ENCODE peak calls at places on chromosome 9, in five cellular contexts. Z is endothelial cell of umbilical vein, B is fibroblast of pulmonary artery, R is AG04450, Q is choroid plexus epithelial cell. S is an unnamed sample.

GRCh38 chr9:16445141-16445920 is 425.1 kb downstream of the BNC2 start:
- DNase-seq in Z (no peak), B (peak; percentile 44), R (no peak), Q (peak; percentile 59), S (peak; percentile 14)

GRCh38 chr9:135990468-135991429 is 29.6 kb upstream of the UBAC1 start:
- DNase-seq in Z (peak; percentile 33), B (peak; percentile 77), R (peak; percentile 53), Q (peak; percentile 79), S (no peak)

GRCh38 chr9:130607640-130608420 is 28.5 kb downstream of the FUBP3 start:
- DNase-seq in Z (no peak), B (peak; percentile 40), R (no peak), Q (peak; percentile 47), S (peak; percentile 10)

GRCh38 chr9:106376689-106377088 is 486.3 kb upstream of the ZNF462 start:
- DNase-seq in Z (no peak), B (no peak), R (no peak), Q (no peak), S (no peak)

GRCh38 chr9:20693068-20693467 is 9.0 kb downstream of the FOCAD start:
- DNase-seq in Z (no peak), B (peak; percentile 38), R (no peak), Q (peak; percentile 47), S (no peak)

GRCh38 chr9:73327149-73327548 is 175.5 kb downstream of the ANXA1 start:
- DNase-seq in Z (no peak), B (no peak), R (no peak), Q (no peak), S (no peak)

GRCh38 chr9:87875839-87876545 is 6.7 kb upstream of the SPATA31E1 start:
- DNase-seq in Z (no peak), B (no peak), R (no peak), Q (no peak), S (no peak)

GRCh38 chr9:89461302-89461701 is 36.6 kb downstream of the SEMA4D start:
- DNase-seq in Z (peak; percentile 26), B (peak; percentile 56), R (peak; percentile 10), Q (peak; percentile 55), S (no peak)

GRCh38 chr9:131555841-131556673 is 10.7 kb downstream of the PRRT1B start:
- DNase-seq in Z (no peak), B (no peak), R (no peak), Q (no peak), S (no peak)

GRCh38 chr9:137366891-137367381 is 56.0 kb downstream of the EXD3 start:
- DNase-seq in Z (no peak), B (no peak), R (no peak), Q (no peak), S (no peak)

GRCh38 chr9:36110434-36110833 is 26.1 kb upstream of the GLIPR2 start:
- DNase-seq in Z (no peak), B (no peak), R (no peak), Q (peak; percentile 41), S (no peak)

GRCh38 chr9:14309403-14309802 is 4.5 kb downstream of the NFIB start:
- DNase-seq in Z (peak; percentile 74), B (peak; percentile 83), R (no peak), Q (peak; percentile 80), S (no peak)

GRCh38 chr9:84754461-84754860 is 84.9 kb downstream of the NTRK2 start:
- DNase-seq in Z (no peak), B (no peak), R (no peak), Q (no peak), S (no peak)

GRCh38 chr9:80191108-80191507 is 619.3 kb downstream of the TLE4 start:
- DNase-seq in Z (no peak), B (no peak), R (peak; percentile 13), Q (peak; percentile 4), S (no peak)

GRCh38 chr9:96486351-96487029 is 36.5 kb downstream of the HABP4 start:
- DNase-seq in Z (no peak), B (peak; percentile 75), R (peak; percentile 45), Q (peak; percentile 92), S (peak; percentile 80)

GRCh38 chr9:134689320-134690181 is 47.9 kb downstream of the COL5A1 start:
- DNase-seq in Z (peak; percentile 63), B (peak; percentile 67), R (peak; percentile 21), Q (peak; percentile 69), S (no peak)

GRCh38 chr9:72441296-72442211 is 76.5 kb upstream of the ZFAND5 start:
- DNase-seq in Z (peak; percentile 43), B (peak; percentile 43), R (no peak), Q (no peak), S (no peak)

GRCh38 chr9:35538361-35539234 is 48.7 kb downstream of the RUSC2 start:
- DNase-seq in Z (peak; percentile 83), B (peak; percentile 91), R (no peak), Q (peak; percentile 81), S (no peak)

GRCh38 chr9:3863686-3864085 is 337.9 kb upstream of the RFX3 start:
- DNase-seq in Z (no peak), B (no peak), R (no peak), Q (peak; percentile 30), S (no peak)
- H3K4me3 ChIP-seq in Z (no peak overlapping the region), B (no peak overlapping the region), R (no peak overlapping the region), Q (no peak overlapping the region), S (no peak overlapping the region)

GRCh38 chr9:2158111-2158610 is 143.0 kb downstream of the SMARCA2 start:
- DNase-seq in Z (peak; percentile 88), B (peak; percentile 85), R (no peak), Q (peak; percentile 84), S (no peak)
- H3K4me3 ChIP-seq in Z (peak overlapping the region; percentile 23), B (peak overlapping the region; percentile 66), R (peak overlapping the region; percentile 64), Q (peak overlapping the region; percentile 60), S (peak overlapping the region; percentile 41)

DNA sequence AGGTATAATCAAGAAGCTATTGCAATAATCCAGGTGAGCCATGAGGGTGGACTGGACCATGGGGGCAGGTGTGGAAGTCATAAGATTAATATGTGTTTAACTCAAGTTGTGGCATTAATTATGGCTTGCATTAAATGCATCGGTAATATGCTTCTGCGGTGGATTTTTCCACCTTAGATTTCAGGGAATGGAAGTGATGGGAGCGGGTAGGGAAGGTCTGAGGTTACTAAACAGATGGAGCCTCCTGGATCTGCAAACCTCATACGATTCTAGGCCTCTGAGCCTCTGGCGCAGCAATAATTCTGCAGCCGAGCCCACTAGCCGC is 286 bp upstream of the ZNF483 start:
- DNase-seq in Z (no peak), B (no peak), R (no peak), Q (no peak), S (no peak)
- H3K4me3 ChIP-seq in Z (no peak overlapping the region), B (peak overlapping the region; percentile 76), R (peak overlapping the region; percentile 80), Q (peak overlapping the region; percentile 83), S (peak overlapping the region; percentile 89)

GRCh38 chr9:124137009-124137943 is 120.5 kb upstream of the NEK6 start:
- DNase-seq in Z (no peak), B (peak; percentile 34), R (no peak), Q (peak; percentile 60), S (no peak)
- H3K4me3 ChIP-seq in Z (no peak overlapping the region), B (no peak overlapping the region), R (no peak overlapping the region), Q (no peak overlapping the region), S (no peak overlapping the region)

GRCh38 chr9:127977877-127978647 is 2.7 kb downstream of the EEIG1 start:
- DNase-seq in Z (no peak), B (peak; percentile 91), R (peak; percentile 42), Q (peak; percentile 93), S (peak; percentile 66)

GRCh38 chr9:127975376-127976315 is 5.1 kb downstream of the EEIG1 start:
- DNase-seq in Z (no peak), B (no peak), R (no peak), Q (no peak), S (no peak)

GRCh38 chr9:127979015-127979332 is 1.8 kb downstream of the EEIG1 start:
- DNase-seq in Z (no peak), B (no peak), R (no peak), Q (no peak), S (no peak)

GRCh38 chr9:127976498-127976897 is 4.3 kb downstream of the EEIG1 start:
- DNase-seq in Z (no peak), B (no peak), R (no peak), Q (no peak), S (no peak)

GRCh38 chr9:127976943-127977871 is 3.6 kb downstream of the EEIG1 start:
- DNase-seq in Z (no peak), B (no peak), R (no peak), Q (no peak), S (no peak)
- H3K4me3 ChIP-seq in Z (no peak overlapping the region), B (peak overlapping the region; percentile 86), R (peak overlapping the region; percentile 83), Q (peak overlapping the region; percentile 31), S (peak overlapping the region; percentile 75)